ENCODE peak calls at places on chromosome 1, in eight cellular contexts. T is body of pancreas; V is NCI-H446; Q is anterior cingulate cortex; E is neural crest cell; J is mesenchymal stem cell; C is CD4-positive, alpha-beta memory T cell; H is posterior vena cava. A is an unnamed sample.

GRCh38 chr1:3787745-3788605 is 8.3 kb downstream of the LRRC47 start:
- DNase-seq in J (no peak), T (no peak), Q (no peak), C (no peak), E (no peak), V (no peak), H (no peak), A (no peak)

GRCh38 chr1:219189021-219189824 is 15.5 kb downstream of the LYPLAL1 start:
- DNase-seq in T (no peak), Q (no peak), V (peak), J (peak), H (no peak), C (no peak), E (no peak), A (no peak)

GRCh38 chr1:53754484-53755312 is 15.7 kb upstream of the GLIS1 start:
- DNase-seq in T (peak), J (peak), Q (no peak), H (no peak), V (peak), C (peak), E (peak), A (peak)

GRCh38 chr1:196317535-196318522 is 290.4 kb downstream of the KCNT2 start:
- DNase-seq in H (no peak), V (peak), T (peak), E (peak), Q (no peak), C (no peak), J (peak), A (peak)

GRCh38 chr1:78722947-78723346 is 73.3 kb downstream of the IFI44 start:
- DNase-seq in J (no peak), T (no peak), C (no peak), V (no peak), H (no peak), E (no peak), Q (no peak), A (no peak)

GRCh38 chr1:7535016-7535415 is 236.1 kb upstream of the VAMP3 start:
- DNase-seq in Q (no peak), C (no peak), V (no peak), H (peak), J (no peak), T (no peak), E (no peak), A (no peak)

GRCh38 chr1:46753985-46754384 is 35.1 kb upstream of the EFCAB14 start:
- DNase-seq in V (no peak), Q (no peak), J (no peak), H (no peak), T (no peak), C (no peak), E (no peak), A (no peak)

GRCh38 chr1:219123041-219123440 is 50.6 kb upstream of the LYPLAL1 start:
- DNase-seq in Q (no peak), H (peak), T (no peak), V (no peak), E (no peak), J (no peak), C (no peak), A (no peak)

GRCh38 chr1:244796719-244797406 is 38.6 kb upstream of the COX20 start:
- DNase-seq in V (peak), E (peak), Q (peak), C (peak), J (peak), T (peak), H (peak), A (peak)

GRCh38 chr1:188364927-188365449 is 1536.2 kb downstream of the PLA2G4A start:
- DNase-seq in H (no peak), V (no peak), C (no peak), J (no peak), T (no peak), E (no peak), Q (no peak), A (no peak)

GRCh38 chr1:52403566-52404115 is 582 bp downstream of the ORC1 start:
- DNase-seq in Q (no peak), V (peak), J (peak), C (peak), E (no peak), H (no peak), T (peak), A (peak)

GRCh38 chr1:52454779-52455178 is 50.4 kb downstream of the PRPF38A start:
- DNase-seq in V (no peak), J (no peak), T (no peak), H (no peak), E (no peak), Q (no peak), C (no peak), A (no peak)